ENCODE peak calls at places on chromosomes 12 and 14, in five cellular contexts. W, S, Q, L and T are unnamed samples.

GRCh38 chr12:64212066-64212746 is 9.9 kb downstream of the KICS2 start:
- DNase-seq in W (no peak), S (no peak), Q (no peak), L (no peak), T (no peak)

GRCh38 chr12:33310471-33310870 is 129.1 kb downstream of the SYT10 start:
- DNase-seq in W (no peak), S (no peak), Q (no peak), L (no peak), T (no peak)

GRCh38 chr14:34623506-34623905 is 6.4 kb downstream of the SNX6 start:
- DNase-seq in W (no peak), S (no peak), Q (no peak), L (no peak), T (no peak)

GRCh38 chr12:64675795-64676194 is 65.5 kb downstream of the RASSF3 start:
- DNase-seq in W (peak), S (no peak), Q (peak), L (peak), T (peak)

GRCh38 chr12:52871291-52871961 is 22.6 kb upstream of the KRT78 start:
- DNase-seq in W (peak), S (no peak), Q (peak), L (no peak), T (peak)

GRCh38 chr14:35669782-35670181 is 135.8 kb downstream of the INSM2 start:
- DNase-seq in W (peak), S (no peak), Q (peak), L (no peak), T (peak)

GRCh38 chr14:49139593-49139992 is 446.6 kb downstream of the RPS29 start:
- DNase-seq in W (no peak), S (no peak), Q (no peak), L (no peak), T (no peak)

GRCh38 chr12:88509851-88510250 is 70.4 kb downstream of the KITLG start:
- DNase-seq in W (no peak), S (no peak), Q (no peak), L (no peak), T (peak)

GRCh38 chr14:81982056-81982455 is 448.4 kb upstream of the SEL1L start:
- DNase-seq in W (no peak), S (no peak), Q (no peak), L (no peak), T (no peak)

GRCh38 chr12:64968989-64969819 is 144.8 kb downstream of the TBC1D30 start:
- DNase-seq in W (peak), S (no peak), Q (peak), L (no peak), T (peak)

GRCh38 chr14:29271669-29272068 is 505.1 kb downstream of the FOXG1 start:
- DNase-seq in W (no peak), S (no peak), Q (no peak), L (no peak), T (no peak)

GRCh38 chr14:104937694-104938365 is 13.2 kb downstream of the PLD4 start:
- DNase-seq in W (no peak), S (no peak), Q (no peak), L (no peak), T (no peak)

GRCh38 chr14:100827751-100828447 is 2.0 kb downstream of the MEG3 start:
- DNase-seq in W (no peak), S (no peak), Q (peak), L (no peak), T (peak)

GRCh38 chr12:54936736-54937135 is 47.8 kb downstream of the TESPA1 start:
- DNase-seq in W (peak), S (no peak), Q (no peak), L (no peak), T (no peak)

GRCh38 chr14:22814945-22815713 is at the start of gene SLC7A7:
- DNase-seq in W (peak), S (no peak), Q (peak), L (no peak), T (peak)

GRCh38 chr12:100382327-100382726 is 25.5 kb downstream of the SLC17A8 start:
- DNase-seq in W (peak), S (no peak), Q (no peak), L (no peak), T (peak)

GRCh38 chr12:2613674-2614073 is 181.1 kb upstream of the FKBP4 start:
- DNase-seq in W (peak), S (no peak), Q (peak), L (no peak), T (peak)

GRCh38 chr12:92905258-92905810 is 23.8 kb downstream of the EEA1 start:
- DNase-seq in W (no peak), S (no peak), Q (no peak), L (no peak), T (peak)

GRCh38 chr12:38921025-38921677 is 15.8 kb upstream of the CPNE8 start:
- DNase-seq in W (peak), S (no peak), Q (peak), L (peak), T (peak)

GRCh38 chr12:65891987-65892481 is 67.8 kb downstream of the HMGA2 start:
- DNase-seq in W (peak), S (no peak), Q (peak), L (peak), T (peak)

GRCh38 chr14:100606687-100607610 is 19.7 kb upstream of the BEGAIN start:
- DNase-seq in W (no peak), S (no peak), Q (no peak), L (no peak), T (no peak)

GRCh38 chr12:121128908-121129704 is 3.6 kb upstream of the P2RX7 start:
- DNase-seq in W (peak), S (peak), Q (peak), L (peak), T (peak)

GRCh38 chr14:50859296-50859624 is 12.6 kb upstream of the ABHD12B start:
- DNase-seq in W (no peak), S (no peak), Q (no peak), L (no peak), T (no peak)

GRCh38 chr14:79091381-79091963 is 921.3 kb downstream of the NRXN3 start:
- DNase-seq in W (no peak), S (no peak), Q (no peak), L (no peak), T (no peak)

GRCh38 chr14:22547948-22548750 is 40.9 kb downstream of the DAD1 start:
- DNase-seq in W (no peak), S (no peak), Q (no peak), L (no peak), T (no peak)

GRCh38 chr12:42338280-42338679 is 12.3 kb downstream of the PPHLN1 start:
- DNase-seq in W (no peak), S (no peak), Q (no peak), L (no peak), T (no peak)

GRCh38 chr12:66417217-66417616 is 114.9 kb downstream of the HELB start:
- DNase-seq in W (no peak), S (no peak), Q (no peak), L (no peak), T (no peak)

GRCh38 chr14:28831126-28831525 is 64.5 kb downstream of the FOXG1 start:
- DNase-seq in W (no peak), S (peak), Q (no peak), L (no peak), T (peak)

GRCh38 chr12:120795441-120796178 is 70.0 kb downstream of the ACADS start:
- DNase-seq in W (no peak), S (no peak), Q (no peak), L (no peak), T (no peak)

GRCh38 chr12:50401383-50402155 is 884 bp downstream of the LARP4 start:
- DNase-seq in W (peak), S (no peak), Q (peak), L (no peak), T (peak)

GRCh38 chr14:95294834-95295599 is 24.7 kb downstream of the CLMN start:
- DNase-seq in W (peak), S (no peak), Q (peak), L (no peak), T (no peak)

GRCh38 chr12:95852133-95852532 is 6.6 kb upstream of the SNRPF start:
- DNase-seq in W (no peak), S (no peak), Q (no peak), L (no peak), T (no peak)

GRCh38 chr12:95851609-95852008 is 7.1 kb upstream of the SNRPF start:
- DNase-seq in W (no peak), S (no peak), Q (no peak), L (no peak), T (no peak)

DNA sequence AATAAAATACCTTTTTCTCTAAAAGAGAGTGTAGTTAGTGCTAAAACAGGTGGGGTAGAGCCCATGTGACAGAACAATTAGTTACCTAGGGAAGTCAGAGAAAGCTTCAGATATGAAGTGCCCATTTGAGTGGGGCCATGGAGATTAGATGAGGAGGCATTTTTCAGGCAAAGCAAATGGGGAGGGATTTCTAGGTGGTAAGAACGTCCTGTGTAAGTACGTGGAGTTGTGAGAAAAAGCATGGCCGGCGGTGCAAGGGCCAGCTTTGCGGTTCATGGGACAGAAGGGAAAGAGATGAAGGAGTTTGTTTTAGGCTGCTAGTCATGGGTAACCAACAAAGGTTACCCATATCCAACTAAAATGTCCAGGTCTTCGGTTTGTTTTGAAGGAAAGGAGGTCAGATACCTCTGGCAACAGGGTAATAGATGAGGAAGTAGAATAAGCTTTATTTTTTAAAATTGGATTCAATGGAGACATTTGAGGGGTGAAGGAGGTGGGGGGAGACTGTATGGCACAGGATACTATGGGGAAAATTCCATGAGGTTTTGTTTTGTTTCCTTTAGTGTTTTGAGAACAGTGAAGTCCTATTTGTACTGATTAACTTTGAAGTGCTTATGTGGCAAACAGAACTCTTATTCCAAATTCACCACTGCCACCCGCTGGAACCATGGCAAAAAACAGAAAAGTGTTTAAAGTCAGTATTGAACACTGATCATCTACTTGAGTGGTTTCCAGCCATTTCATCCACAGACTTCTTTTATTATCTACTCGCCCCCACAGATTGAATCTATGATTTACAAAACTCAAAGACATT is 10.0 kb upstream of the SNRPF start:
- DNase-seq in W (peak), S (no peak), Q (peak), L (no peak), T (peak)
- TF ChIP-seq CTCF in W (peak), S (no peak), Q (peak), L (peak), T (peak)

GRCh38 chr14:90784621-90785270 is 31.5 kb downstream of the TTC7B start:
- DNase-seq in W (no peak), S (no peak), Q (no peak), L (no peak), T (no peak)
- H3K4me3 ChIP-seq in W (no peak), S (no peak), Q (no peak), L (no peak), T (no peak)

DNA sequence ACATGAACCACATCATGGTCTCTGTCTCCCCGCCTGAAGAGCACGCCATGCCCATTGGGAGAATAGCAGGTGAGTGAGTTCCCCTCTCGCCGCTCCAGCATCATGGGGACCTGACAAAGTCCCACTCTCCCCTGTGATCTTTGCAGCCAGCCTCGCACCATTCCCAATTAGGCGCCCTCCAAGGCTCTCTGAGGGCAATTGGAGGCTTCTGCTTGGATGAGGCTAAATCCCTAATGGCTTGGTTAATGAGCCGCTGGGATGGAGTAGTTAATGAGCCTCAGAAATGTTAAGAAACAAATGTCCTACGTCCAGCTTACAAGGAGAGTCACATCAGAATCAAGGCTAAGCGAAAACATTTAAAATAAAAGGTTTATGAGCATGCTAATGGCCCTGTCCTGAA is 200.8 kb upstream of the BCL2L14 start:
- DNase-seq in W (no peak), S (no peak), Q (no peak), L (no peak), T (no peak)
- TF ChIP-seq CTCF in W (no peak), S (no peak), Q (no peak), L (no peak), T (no peak)

GRCh38 chr14:94031880-94032279 is 5.7 kb downstream of the OTUB2 start:
- DNase-seq in W (no peak), S (no peak), Q (no peak), L (no peak), T (no peak)

GRCh38 chr14:94029671-94030203 is 3.6 kb downstream of the OTUB2 start:
- DNase-seq in W (no peak), S (no peak), Q (no peak), L (no peak), T (no peak)

GRCh38 chr14:94029250-94029649 is 3.1 kb downstream of the OTUB2 start:
- DNase-seq in W (no peak), S (no peak), Q (no peak), L (no peak), T (no peak)

GRCh38 chr14:94031161-94031875 is 5.2 kb downstream of the OTUB2 start:
- DNase-seq in W (no peak), S (no peak), Q (no peak), L (no peak), T (no peak)

GRCh38 chr14:94030571-94030970 is 4.4 kb downstream of the OTUB2 start:
- DNase-seq in W (no peak), S (no peak), Q (no peak), L (no peak), T (no peak)
- H3K4me3 ChIP-seq in W (no peak), S (no peak), Q (no peak), L (no peak), T (no peak)